ENCODE peak calls at places on chromosomes 3 and 15, in seven cellular contexts. Q, R, Y, E, X, C and T are unnamed samples.

GRCh38 chr3:38219609-38220197 is 45.9 kb upstream of the SLC22A13 start:
- DNase-seq in Y (no peak), X (no peak), E (no peak), R (no peak), Q (no peak), C (no peak), T (no peak)

GRCh38 chr3:11145888-11146287 is 8.4 kb upstream of the HRH1 start:
- DNase-seq in X (peak), C (no peak), Y (peak), E (no peak), R (no peak), Q (no peak), T (no peak)

GRCh38 chr3:33363113-33363800 is 76.9 kb downstream of the UBP1 start:
- DNase-seq in E (no peak), Q (no peak), X (no peak), Y (no peak), R (no peak), C (no peak), T (no peak)

GRCh38 chr15:35958936-35959335 is 413.0 kb upstream of the DPH6 start:
- DNase-seq in Q (no peak), R (no peak), Y (no peak), C (no peak), X (no peak), E (no peak), T (no peak)

GRCh38 chr15:51076898-51077564 is 17.7 kb downstream of the TNFAIP8L3 start:
- DNase-seq in Y (no peak), X (peak), C (peak), R (no peak), E (no peak), Q (no peak), T (peak)

GRCh38 chr3:88031543-88032148 is 27.2 kb downstream of the CGGBP1 start:
- DNase-seq in C (no peak), Q (peak), R (no peak), X (no peak), Y (no peak), E (no peak), T (no peak)

GRCh38 chr3:44090036-44090435 is 151.7 kb upstream of the TOPAZ1 start:
- DNase-seq in X (no peak), R (no peak), C (no peak), E (no peak), Y (no peak), Q (no peak), T (no peak)

GRCh38 chr3:141271279-141272033 is 39.8 kb downstream of the PXYLP1 start:
- DNase-seq in R (no peak), X (no peak), C (no peak), Q (peak), Y (no peak), E (no peak), T (no peak)

GRCh38 chr3:63043631-63044030 is 168.4 kb upstream of the CADPS start:
- DNase-seq in C (no peak), Y (no peak), R (no peak), X (no peak), Q (peak), E (no peak), T (no peak)

GRCh38 chr3:69240651-69241578 is 118.5 kb upstream of the LMOD3 start:
- DNase-seq in E (no peak), R (no peak), X (no peak), C (no peak), Q (no peak), Y (no peak), T (no peak)

GRCh38 chr15:25859838-25860645 is 3.1 kb downstream of the ATP10A start:
- DNase-seq in Y (no peak), R (no peak), E (no peak), X (no peak), C (no peak), Q (no peak), T (no peak)